ENCODE peak calls at places on chromosomes 11 and 22, in eight cellular contexts. L, Y, K, M, Z, A, U and B are unnamed samples.

GRCh38 chr11:61752117-61752924 is at the start of gene MYRF:
- DNase-seq in L (peak), Y (peak), K (no peak), M (peak), Z (peak), A (peak), U (peak), B (peak)

GRCh38 chr11:33933607-33934006 is 41.7 kb upstream of the LMO2 start:
- DNase-seq in L (no peak), Y (no peak), K (no peak), M (no peak), Z (no peak), A (no peak), U (no peak), B (no peak)

GRCh38 chr11:12704049-12704448 is 29.8 kb downstream of the TEAD1 start:
- DNase-seq in L (no peak), Y (no peak), K (no peak), M (no peak), Z (no peak), A (no peak), U (no peak), B (no peak)

GRCh38 chr11:116086426-116086825 is 582.2 kb upstream of the CADM1 start:
- DNase-seq in L (no peak), Y (no peak), K (no peak), M (no peak), Z (no peak), A (no peak), U (no peak), B (no peak)

GRCh38 chr11:47495856-47496217 is 46.9 kb upstream of the RAPSN start:
- DNase-seq in L (no peak), Y (no peak), K (no peak), M (no peak), Z (no peak), A (no peak), U (no peak), B (no peak)

GRCh38 chr11:76201672-76202412 is 4.5 kb downstream of the WNT11 start:
- DNase-seq in L (no peak), Y (no peak), K (no peak), M (no peak), Z (no peak), A (no peak), U (no peak), B (no peak)

GRCh38 chr11:57379732-57380131 is 1.2 kb downstream of the PRG3 start:
- DNase-seq in L (no peak), Y (no peak), K (peak), M (no peak), Z (no peak), A (no peak), U (no peak), B (no peak)

GRCh38 chr11:43834291-43834690 is 46.3 kb upstream of the ALKBH3 start:
- DNase-seq in L (no peak), Y (no peak), K (no peak), M (no peak), Z (no peak), A (no peak), U (no peak), B (no peak)

GRCh38 chr11:130457909-130458729 is 9.7 kb downstream of the ADAMTS15 start:
- DNase-seq in L (no peak), Y (no peak), K (no peak), M (no peak), Z (no peak), A (no peak), U (no peak), B (no peak)

GRCh38 chr11:94539420-94539819 is 4.3 kb upstream of the FUT4 start:
- DNase-seq in L (no peak), Y (no peak), K (no peak), M (no peak), Z (no peak), A (no peak), U (no peak), B (no peak)

GRCh38 chr22:30208631-30209603 is 37.6 kb downstream of the LIF start:
- DNase-seq in L (no peak), Y (no peak), K (peak), M (no peak), Z (no peak), A (no peak), U (no peak), B (peak)

GRCh38 chr11:2097998-2098690 is 41.0 kb downstream of the IGF2 start:
- DNase-seq in L (no peak), Y (peak), K (no peak), M (no peak), Z (no peak), A (no peak), U (no peak), B (no peak)

GRCh38 chr11:57131080-57131790 is 50.5 kb upstream of the LRRC55 start:
- DNase-seq in L (no peak), Y (no peak), K (peak), M (no peak), Z (no peak), A (no peak), U (no peak), B (peak)

GRCh38 chr11:128894685-128895084 is 3.5 kb downstream of the KCNJ5 start:
- DNase-seq in L (no peak), Y (no peak), K (no peak), M (no peak), Z (no peak), A (no peak), U (no peak), B (no peak)

GRCh38 chr11:128424867-128425285 is 162.5 kb downstream of the ETS1 start:
- DNase-seq in L (no peak), Y (no peak), K (no peak), M (no peak), Z (no peak), A (no peak), U (no peak), B (no peak)

GRCh38 chr22:46444390-46444854 is 93.0 kb downstream of the CELSR1 start:
- DNase-seq in L (no peak), Y (no peak), K (no peak), M (no peak), Z (no peak), A (no peak), U (no peak), B (no peak)

GRCh38 chr11:12092714-12093113 is 17.7 kb upstream of the MICAL2 start:
- DNase-seq in L (no peak), Y (no peak), K (no peak), M (no peak), Z (no peak), A (no peak), U (no peak), B (no peak)

GRCh38 chr11:37616291-37616690 is 1018.3 kb upstream of the RAG2 start:
- DNase-seq in L (no peak), Y (no peak), K (no peak), M (no peak), Z (no peak), A (no peak), U (no peak), B (no peak)